ENCODE peak calls at places on chromosome X, in four cellular contexts. One of them, this sample, is unnamed.

GRCh38 chrX:24838624-24839023 is 144.9 kb downstream of the POLA1 start:
- DNase-seq in neuronal stem cell: peak
- DNase-seq in mesendoderm: peak
- DNase-seq in IMR-90: peak
- DNase-seq in this sample: peak

GRCh38 chrX:118520206-118520857 is 24.7 kb downstream of the DOCK11 start:
- DNase-seq in neuronal stem cell: no peak
- DNase-seq in mesendoderm: no peak
- DNase-seq in IMR-90: peak
- DNase-seq in this sample: peak

GRCh38 chrX:111041018-111041462 is 55.0 kb upstream of the PAK3 start:
- DNase-seq in IMR-90: peak
- DNase-seq in neuronal stem cell: no peak
- DNase-seq in mesendoderm: no peak
- DNase-seq in this sample: peak

GRCh38 chrX:70292788-70293187 is 2.9 kb downstream of the KIF4A start:
- DNase-seq in neuronal stem cell: no peak
- DNase-seq in mesendoderm: no peak
- DNase-seq in IMR-90: no peak
- DNase-seq in this sample: no peak

GRCh38 chrX:124018031-124018430 is 56.5 kb downstream of the STAG2 start:
- DNase-seq in neuronal stem cell: no peak
- DNase-seq in IMR-90: peak
- DNase-seq in mesendoderm: no peak
- DNase-seq in this sample: peak

GRCh38 chrX:15816886-15817285 is 26.6 kb downstream of the ZRSR2 start:
- DNase-seq in neuronal stem cell: no peak
- DNase-seq in IMR-90: no peak
- DNase-seq in mesendoderm: peak
- DNase-seq in this sample: peak

GRCh38 chrX:41293269-41293668 is 40.7 kb upstream of the DDX3X start:
- DNase-seq in mesendoderm: peak
- DNase-seq in IMR-90: no peak
- DNase-seq in neuronal stem cell: no peak
- DNase-seq in this sample: no peak

GRCh38 chrX:103101280-103102042 is 8.5 kb upstream of the NXF3 start:
- DNase-seq in neuronal stem cell: no peak
- DNase-seq in mesendoderm: peak
- DNase-seq in IMR-90: no peak
- DNase-seq in this sample: no peak

GRCh38 chrX:140502491-140503229 is 2.2 kb downstream of the SOX3 start:
- DNase-seq in mesendoderm: peak
- DNase-seq in IMR-90: no peak
- DNase-seq in neuronal stem cell: no peak
- DNase-seq in this sample: no peak

GRCh38 chrX:14362731-14363130 is 166.6 kb upstream of the GLRA2 start:
- DNase-seq in neuronal stem cell: no peak
- DNase-seq in mesendoderm: no peak
- DNase-seq in IMR-90: no peak
- DNase-seq in this sample: no peak

GRCh38 chrX:154074199-154074598 is 23.3 kb downstream of the MECP2 start:
- DNase-seq in neuronal stem cell: no peak
- DNase-seq in mesendoderm: peak
- DNase-seq in IMR-90: peak
- DNase-seq in this sample: peak

GRCh38 chrX:44010626-44011025 is 37.4 kb upstream of the NDP start:
- DNase-seq in mesendoderm: no peak
- DNase-seq in IMR-90: no peak
- DNase-seq in neuronal stem cell: no peak
- DNase-seq in this sample: no peak

GRCh38 chrX:10755477-10756334 is 135.3 kb upstream of the MID1 start:
- DNase-seq in neuronal stem cell: peak
- DNase-seq in mesendoderm: peak
- DNase-seq in IMR-90: peak
- DNase-seq in this sample: peak

GRCh38 chrX:49930046-49930445 is 7.7 kb downstream of the CLCN5 start:
- DNase-seq in mesendoderm: no peak
- DNase-seq in neuronal stem cell: no peak
- DNase-seq in IMR-90: peak
- DNase-seq in this sample: no peak

GRCh38 chrX:102745513-102746133 is 25.1 kb downstream of the GPRASP3 start:
- DNase-seq in neuronal stem cell: peak
- DNase-seq in mesendoderm: peak
- DNase-seq in IMR-90: no peak
- DNase-seq in this sample: peak

GRCh38 chrX:9133426-9133825 is 99.5 kb upstream of the FAM9B start:
- DNase-seq in neuronal stem cell: no peak
- DNase-seq in mesendoderm: peak
- DNase-seq in IMR-90: peak
- DNase-seq in this sample: peak

GRCh38 chrX:131816551-131817136 is 206.5 kb upstream of the STK26 start:
- DNase-seq in mesendoderm: no peak
- DNase-seq in neuronal stem cell: no peak
- DNase-seq in IMR-90: peak
- DNase-seq in this sample: no peak

GRCh38 chrX:69320116-69320515 is 154.9 kb upstream of the PJA1 start:
- DNase-seq in mesendoderm: no peak
- DNase-seq in IMR-90: no peak
- DNase-seq in neuronal stem cell: no peak
- DNase-seq in this sample: no peak

GRCh38 chrX:19857131-19857530 is 30.3 kb downstream of the SH3KBP1 start:
- DNase-seq in mesendoderm: no peak
- DNase-seq in IMR-90: no peak
- DNase-seq in neuronal stem cell: no peak
- DNase-seq in this sample: no peak

GRCh38 chrX:47177079-47177478 is 16.6 kb upstream of the UBA1 start:
- DNase-seq in IMR-90: no peak
- DNase-seq in mesendoderm: no peak
- DNase-seq in neuronal stem cell: no peak
- DNase-seq in this sample: no peak

GRCh38 chrX:46831620-46832327 is 5.1 kb upstream of the RP2 start:
- DNase-seq in IMR-90: peak
- DNase-seq in mesendoderm: no peak
- DNase-seq in neuronal stem cell: no peak
- DNase-seq in this sample: no peak

GRCh38 chrX:310621-311155 is 7.9 kb downstream of the GTPBP6 start:
- DNase-seq in IMR-90: no peak
- DNase-seq in mesendoderm: no peak
- DNase-seq in neuronal stem cell: no peak
- DNase-seq in this sample: no peak

GRCh38 chrX:151227637-151228036 is 51.3 kb downstream of the GPR50 start:
- DNase-seq in mesendoderm: peak
- DNase-seq in neuronal stem cell: no peak
- DNase-seq in IMR-90: no peak
- DNase-seq in this sample: no peak

GRCh38 chrX:132077912-132078311 is 49.9 kb downstream of the FRMD7 start:
- DNase-seq in neuronal stem cell: no peak
- DNase-seq in IMR-90: no peak
- DNase-seq in mesendoderm: no peak
- DNase-seq in this sample: no peak

GRCh38 chrX:118355225-118355920 is 9.5 kb downstream of the WDR44 start:
- DNase-seq in mesendoderm: no peak
- DNase-seq in IMR-90: no peak
- DNase-seq in neuronal stem cell: no peak
- DNase-seq in this sample: no peak

GRCh38 chrX:1591863-1592127 is 391 bp downstream of the AKAP17A start:
- DNase-seq in neuronal stem cell: no peak
- DNase-seq in IMR-90: no peak
- DNase-seq in mesendoderm: no peak
- DNase-seq in this sample: peak
- H4K8ac ChIP-seq in neuronal stem cell: no peak
- H4K8ac ChIP-seq in IMR-90: no peak
- H4K8ac ChIP-seq in mesendoderm: no peak
- H4K8ac ChIP-seq in this sample: peak

DNA sequence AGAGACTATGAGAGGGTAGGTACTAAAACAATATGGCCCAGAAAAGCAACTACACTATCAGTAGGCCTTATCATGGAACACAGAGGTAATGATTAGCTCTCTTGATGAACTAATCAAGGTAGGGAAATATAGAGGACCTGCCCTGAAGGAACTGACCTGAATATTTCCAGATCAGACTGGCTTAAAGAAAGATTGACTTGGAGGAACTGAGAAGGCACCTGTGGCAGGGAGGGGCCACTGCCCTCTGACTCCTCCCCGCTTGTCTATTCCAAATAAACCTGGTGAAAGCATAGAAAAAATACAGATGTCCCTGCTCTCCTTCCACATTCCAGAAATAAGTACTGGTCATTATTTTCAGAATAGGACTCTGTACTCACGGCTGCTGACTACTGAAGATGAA is 5.5 kb downstream of the RPS6KA6 start:
- DNase-seq in IMR-90: no peak
- DNase-seq in mesendoderm: peak
- DNase-seq in neuronal stem cell: no peak
- DNase-seq in this sample: no peak
- H4K8ac ChIP-seq in IMR-90: no peak
- H4K8ac ChIP-seq in mesendoderm: no peak
- H4K8ac ChIP-seq in neuronal stem cell: no peak
- H4K8ac ChIP-seq in this sample: no peak

GRCh38 chrX:1389993-1390285 is 2.0 kb downstream of the SLC25A6 start:
- DNase-seq in IMR-90: no peak
- DNase-seq in neuronal stem cell: no peak
- DNase-seq in mesendoderm: no peak
- DNase-seq in this sample: no peak

GRCh38 chrX:1391370-1391706 is 575 bp downstream of the SLC25A6 start:
- DNase-seq in mesendoderm: peak
- DNase-seq in IMR-90: no peak
- DNase-seq in neuronal stem cell: peak
- DNase-seq in this sample: no peak

GRCh38 chrX:1391707-1392375 is at the start of gene SLC25A6:
- DNase-seq in IMR-90: peak
- DNase-seq in mesendoderm: peak
- DNase-seq in neuronal stem cell: peak
- DNase-seq in this sample: peak

GRCh38 chrX:1389181-1389992 is 2.5 kb downstream of the SLC25A6 start:
- DNase-seq in neuronal stem cell: no peak
- DNase-seq in IMR-90: no peak
- DNase-seq in mesendoderm: no peak
- DNase-seq in this sample: no peak

DNA sequence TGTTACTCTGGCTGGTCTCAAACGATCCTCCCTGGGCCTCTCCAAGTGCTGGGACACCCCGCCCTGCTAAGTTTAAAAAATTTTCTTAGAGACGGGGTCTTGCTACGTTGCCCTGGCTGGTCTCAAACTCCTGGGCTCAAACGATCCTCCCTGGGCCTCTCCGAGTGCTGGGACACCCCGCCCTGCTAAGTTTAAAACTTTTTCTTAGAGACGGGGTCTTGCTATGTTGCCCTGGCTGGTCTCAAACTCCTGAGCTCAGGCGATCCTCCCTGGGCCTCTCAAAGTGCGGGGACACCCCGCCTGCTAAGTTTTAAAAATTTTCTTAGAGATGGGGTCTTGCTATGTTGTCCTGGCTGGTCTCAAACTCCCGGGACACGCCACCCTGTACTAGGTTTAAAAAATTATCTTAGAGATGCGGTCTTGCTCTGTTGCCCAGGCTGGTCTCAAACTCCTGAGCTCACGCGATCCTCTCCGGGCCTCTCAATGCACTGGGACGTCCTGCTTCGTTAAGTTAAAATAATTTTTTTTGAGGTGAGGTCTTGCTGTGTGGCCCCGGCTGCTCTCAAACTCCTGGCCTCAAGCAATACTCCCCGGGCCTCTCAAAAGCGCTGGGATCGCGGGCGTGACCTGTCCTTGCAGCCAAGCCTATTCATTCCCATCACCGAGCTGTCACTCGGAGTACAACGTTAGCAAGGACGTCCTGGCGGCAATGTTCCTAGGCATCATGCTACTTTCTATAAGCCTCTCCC is 1.1 kb downstream of the SLC25A6 start:
- DNase-seq in IMR-90: no peak
- DNase-seq in neuronal stem cell: no peak
- DNase-seq in mesendoderm: no peak
- DNase-seq in this sample: no peak
- H4K8ac ChIP-seq in IMR-90: no peak
- H4K8ac ChIP-seq in neuronal stem cell: no peak
- H4K8ac ChIP-seq in mesendoderm: no peak
- H4K8ac ChIP-seq in this sample: no peak

GRCh38 chrX:30800901-30801300 is 88.2 kb downstream of the TAB3 start:
- DNase-seq in mesendoderm: no peak
- DNase-seq in neuronal stem cell: no peak
- DNase-seq in IMR-90: no peak
- DNase-seq in this sample: no peak
- H4K8ac ChIP-seq in mesendoderm: no peak
- H4K8ac ChIP-seq in neuronal stem cell: no peak
- H4K8ac ChIP-seq in IMR-90: no peak
- H4K8ac ChIP-seq in this sample: no peak

GRCh38 chrX:130124577-130124976 is 14.3 kb upstream of the ELF4 start:
- DNase-seq in neuronal stem cell: no peak
- DNase-seq in IMR-90: no peak
- DNase-seq in mesendoderm: peak
- DNase-seq in this sample: no peak
- H4K8ac ChIP-seq in neuronal stem cell: no peak
- H4K8ac ChIP-seq in IMR-90: no peak
- H4K8ac ChIP-seq in mesendoderm: no peak
- H4K8ac ChIP-seq in this sample: no peak

GRCh38 chrX:13283968-13284914 is 35.6 kb downstream of the ATXN3L start:
- DNase-seq in mesendoderm: peak
- DNase-seq in neuronal stem cell: no peak
- DNase-seq in IMR-90: peak
- DNase-seq in this sample: peak

GRCh38 chrX:13283512-13283911 is 36.3 kb downstream of the ATXN3L start:
- DNase-seq in neuronal stem cell: no peak
- DNase-seq in IMR-90: no peak
- DNase-seq in mesendoderm: peak
- DNase-seq in this sample: no peak

GRCh38 chrX:13279279-13280009 is 40.4 kb downstream of the ATXN3L start:
- DNase-seq in neuronal stem cell: no peak
- DNase-seq in mesendoderm: peak
- DNase-seq in IMR-90: no peak
- DNase-seq in this sample: no peak

GRCh38 chrX:13277539-13277938 is 42.3 kb downstream of the ATXN3L start:
- DNase-seq in mesendoderm: no peak
- DNase-seq in neuronal stem cell: no peak
- DNase-seq in IMR-90: no peak
- DNase-seq in this sample: no peak

GRCh38 chrX:13281289-13281688 is 38.6 kb downstream of the ATXN3L start:
- DNase-seq in neuronal stem cell: no peak
- DNase-seq in IMR-90: no peak
- DNase-seq in mesendoderm: no peak
- DNase-seq in this sample: no peak
- H4K8ac ChIP-seq in neuronal stem cell: no peak
- H4K8ac ChIP-seq in IMR-90: no peak
- H4K8ac ChIP-seq in mesendoderm: no peak
- H4K8ac ChIP-seq in this sample: no peak

GRCh38 chrX:106999002-106999975 is 723 bp downstream of the MORC4 start:
- DNase-seq in IMR-90: peak
- DNase-seq in mesendoderm: peak
- DNase-seq in neuronal stem cell: peak
- DNase-seq in this sample: peak

GRCh38 chrX:106995678-106996077 is 4.3 kb downstream of the MORC4 start:
- DNase-seq in neuronal stem cell: no peak
- DNase-seq in IMR-90: no peak
- DNase-seq in mesendoderm: no peak
- DNase-seq in this sample: no peak

GRCh38 chrX:106997611-106998010 is 2.4 kb downstream of the MORC4 start:
- DNase-seq in neuronal stem cell: no peak
- DNase-seq in mesendoderm: no peak
- DNase-seq in IMR-90: no peak
- DNase-seq in this sample: no peak

GRCh38 chrX:107000013-107000515 is at the start of gene MORC4:
- DNase-seq in mesendoderm: peak
- DNase-seq in neuronal stem cell: peak
- DNase-seq in IMR-90: peak
- DNase-seq in this sample: peak
- H4K8ac ChIP-seq in mesendoderm: no peak
- H4K8ac ChIP-seq in neuronal stem cell: no peak
- H4K8ac ChIP-seq in IMR-90: no peak
- H4K8ac ChIP-seq in this sample: no peak

This sample was measured in mesenchymal stem cell.